ENCODE peak calls at places on chromosomes 4 and X, in eight cellular contexts. X is GM13977; S is heart right ventricle; Q is omental fat pad; C is GM23338; B is naive thymus-derived CD4-positive, alpha-beta T cell; D is AG09309; O is CD4-positive, alpha-beta T cell. R is an unnamed sample.

GRCh38 chr4:159398236-159398638 is 295.4 kb downstream of the RAPGEF2 start:
- DNase-seq in X (no peak), S (peak), Q (no peak), C (no peak), B (no peak), D (no peak), O (no peak), R (no peak)

GRCh38 chrX:65667503-65668355 is at the start of gene MSN:
- DNase-seq in X (peak), S (peak), Q (no peak), C (peak), B (peak), D (no peak), O (peak), R (peak)

GRCh38 chrX:6311540-6311939 is 82.9 kb upstream of the NLGN4X start:
- DNase-seq in X (no peak), S (no peak), Q (no peak), C (no peak), B (no peak), D (no peak), O (no peak), R (no peak)

GRCh38 chr4:88008133-88008621 is 742 bp downstream of the PKD2 start:
- DNase-seq in X (peak), S (peak), Q (no peak), C (peak), B (no peak), D (no peak), O (peak), R (no peak)

GRCh38 chr4:84936123-84936522 is 30.4 kb downstream of the WDFY3 start:
- DNase-seq in X (no peak), S (no peak), Q (no peak), C (no peak), B (no peak), D (no peak), O (no peak), R (no peak)

GRCh38 chrX:115177941-115178340 is 11.3 kb upstream of the RBMXL3 start:
- DNase-seq in X (no peak), S (no peak), Q (no peak), C (no peak), B (no peak), D (no peak), O (no peak), R (no peak)

GRCh38 chr4:77917075-77917474 is 54.4 kb downstream of the MRPL1 start:
- DNase-seq in X (no peak), S (no peak), Q (no peak), C (no peak), B (no peak), D (no peak), O (no peak), R (no peak)

GRCh38 chr4:172850838-172851237 is 317.8 kb upstream of the GALNT7 start:
- DNase-seq in X (no peak), S (no peak), Q (no peak), C (no peak), B (no peak), D (peak), O (no peak), R (no peak)

GRCh38 chr4:155271557-155271956 is 63.1 kb downstream of the NPY2R start:
- DNase-seq in X (no peak), S (no peak), Q (no peak), C (peak), B (no peak), D (no peak), O (no peak), R (no peak)

GRCh38 chr4:140755811-140756291 is 334 bp downstream of the TBC1D9 start:
- DNase-seq in X (peak), S (peak), Q (no peak), C (peak), B (no peak), D (no peak), O (no peak), R (peak)

GRCh38 chr4:54971474-54971950 is 153.9 kb downstream of the KDR start:
- DNase-seq in X (peak), S (no peak), Q (no peak), C (peak), B (peak), D (peak), O (no peak), R (no peak)

GRCh38 chr4:83552924-83553323 is 17.0 kb downstream of the GPAT3 start:
- DNase-seq in X (no peak), S (no peak), Q (no peak), C (no peak), B (no peak), D (peak), O (no peak), R (no peak)

GRCh38 chr4:8461086-8461485 is 20.5 kb downstream of the TRMT44 start:
- DNase-seq in X (no peak), S (no peak), Q (no peak), C (no peak), B (no peak), D (no peak), O (no peak), R (no peak)

GRCh38 chrX:17082831-17083230 is 136.4 kb downstream of the REPS2 start:
- DNase-seq in X (no peak), S (no peak), Q (no peak), C (peak), B (no peak), D (no peak), O (no peak), R (no peak)

GRCh38 chrX:72018277-72019112 is 107.8 kb downstream of the NHSL2 start:
- DNase-seq in X (peak), S (peak), Q (peak), C (peak), B (peak), D (peak), O (peak), R (peak)

GRCh38 chrX:109843963-109844751 is 111.1 kb upstream of the ACSL4 start:
- DNase-seq in X (peak), S (no peak), Q (no peak), C (no peak), B (no peak), D (no peak), O (no peak), R (no peak)

GRCh38 chr4:152138451-152138850 is 377.6 kb upstream of the GATB start:
- DNase-seq in X (no peak), S (no peak), Q (no peak), C (no peak), B (peak), D (no peak), O (no peak), R (no peak)

GRCh38 chrX:150035531-150035930 is 97.2 kb upstream of the EOLA2 start:
- DNase-seq in X (no peak), S (no peak), Q (no peak), C (no peak), B (no peak), D (no peak), O (no peak), R (no peak)

GRCh38 chr4:109009909-109010308 is 247.1 kb upstream of the ETNPPL start:
- DNase-seq in X (no peak), S (no peak), Q (no peak), C (no peak), B (no peak), D (peak), O (no peak), R (no peak)

GRCh38 chr4:105058177-105058812 is 88.4 kb upstream of the TET2 start:
- DNase-seq in X (no peak), S (no peak), Q (no peak), C (no peak), B (no peak), D (no peak), O (no peak), R (no peak)

GRCh38 chr4:140152015-140152703 is 1.8 kb downstream of the MAML3 start:
- DNase-seq in X (peak), S (peak), Q (no peak), C (peak), B (peak), D (no peak), O (peak), R (peak)

GRCh38 chr4:11428161-11428700 is 463 bp downstream of the HS3ST1 start:
- DNase-seq in X (peak), S (no peak), Q (no peak), C (peak), B (no peak), D (no peak), O (no peak), R (no peak)

GRCh38 chrX:136200466-136200865 is 50.7 kb downstream of the MAP7D3 start:
- DNase-seq in X (peak), S (no peak), Q (no peak), C (peak), B (no peak), D (no peak), O (no peak), R (no peak)

GRCh38 chr4:149638073-149638472 is 177.6 kb downstream of the IQCM start:
- DNase-seq in X (no peak), S (no peak), Q (no peak), C (no peak), B (no peak), D (no peak), O (no peak), R (no peak)

R was measured in activated B cell treated with CpG ODN at 0.5 μM for 24 hours.